ENCODE peak calls at places on chromosomes 5 and 9, in six cellular contexts. Z is heart right ventricle; C is C1 segment of cervical spinal cord; Q is activated naive CD8-positive, alpha-beta T cell treated with anti-CD3 and anti-CD28 coated beads, Interleukin-2, amount 50 U/mL, for 24 hours; O is coronary artery; R is EH. K is an unnamed sample.

GRCh38 chr9:81559741-81560140 is 129.6 kb downstream of the TLE1 start:
- DNase-seq in Z (no peak), C (no peak), Q (no peak), O (no peak), R (peak), K (no peak)

GRCh38 chr9:93037476-93037971 is 21.0 kb upstream of the SUSD3 start:
- DNase-seq in Z (no peak), C (peak), Q (no peak), O (no peak), R (no peak), K (no peak)

GRCh38 chr9:81389569-81389993 is 299.8 kb downstream of the TLE1 start:
- DNase-seq in Z (no peak), C (no peak), Q (no peak), O (no peak), R (peak), K (no peak)

GRCh38 chr5:75660678-75661465 is 49.6 kb downstream of the ANKDD1B start:
- DNase-seq in Z (no peak), C (no peak), Q (no peak), O (no peak), R (no peak), K (no peak)

GRCh38 chr9:93597871-93598646 is 21.7 kb downstream of the PHF2 start:
- DNase-seq in Z (no peak), C (no peak), Q (no peak), O (peak), R (no peak), K (no peak)

GRCh38 chr5:82274343-82275266 is 3.5 kb downstream of the RPS23 start:
- DNase-seq in Z (no peak), C (no peak), Q (no peak), O (no peak), R (no peak), K (no peak)

GRCh38 chr9:137049544-137050449 is 3.8 kb upstream of the NPDC1 start:
- DNase-seq in Z (no peak), C (no peak), Q (peak), O (no peak), R (peak), K (no peak)

GRCh38 chr5:172871561-172871960 is 37.5 kb downstream of the ERGIC1 start:
- DNase-seq in Z (no peak), C (no peak), Q (no peak), O (no peak), R (no peak), K (no peak)

K was measured in GM12864.